ENCODE peak calls at places on chromosomes 1 and 21, in four cellular contexts. J is neuronal stem cell, I is tibial nerve, E is fibroblast of mammary gland. M is an unnamed sample.

GRCh38 chr1:24999426-24999825 is 69.3 kb upstream of the RUNX3 start:
- DNase-seq in J (no peak), I (no peak), E (no peak), M (no peak)

GRCh38 chr21:28714795-28715464 is 277.7 kb downstream of the LTN1 start:
- DNase-seq in I (no peak), E (peak), J (no peak), M (no peak)

GRCh38 chr1:176949033-176949662 is 215.4 kb downstream of the ASTN1 start:
- DNase-seq in E (peak), J (peak), I (no peak), M (peak)

GRCh38 chr1:3283849-3284248 is 170.6 kb upstream of the ARHGEF16 start:
- DNase-seq in J (peak), E (no peak), I (peak), M (no peak)

GRCh38 chr1:194295690-194296089 is 1109.3 kb upstream of the B3GALT2 start:
- DNase-seq in I (no peak), J (peak), E (no peak), M (peak)

GRCh38 chr21:14603202-14603601 is 57.1 kb upstream of the SAMSN1 start:
- DNase-seq in I (no peak), J (no peak), E (peak), M (no peak)

GRCh38 chr1:175127565-175127964 is 59.9 kb downstream of the TNN start:
- DNase-seq in J (no peak), I (no peak), E (no peak), M (no peak)

GRCh38 chr1:243849089-243850012 is 692 bp downstream of the AKT3 start:
- DNase-seq in I (peak), J (peak), E (peak), M (no peak)

GRCh38 chr1:244835276-244836134 is at the start of gene COX20:
- DNase-seq in E (peak), I (peak), J (peak), M (peak)

GRCh38 chr21:24759348-24760118 is 847.7 kb downstream of the MRPL39 start:
- DNase-seq in E (no peak), I (no peak), J (no peak), M (no peak)

GRCh38 chr1:180294711-180295110 is 64.6 kb downstream of the LHX4 start:
- DNase-seq in J (no peak), E (no peak), I (no peak), M (no peak)

GRCh38 chr21:42574234-42575027 is 60.8 kb downstream of the SLC37A1 start:
- DNase-seq in J (no peak), E (peak), I (no peak), M (no peak)

GRCh38 chr21:36471254-36471723 is 8.6 kb downstream of the CLDN14 start:
- DNase-seq in E (peak), J (no peak), I (no peak), M (no peak)

GRCh38 chr21:42469272-42469671 is 26.8 kb downstream of the RSPH1 start:
- DNase-seq in I (no peak), J (no peak), E (no peak), M (no peak)

GRCh38 chr1:156151093-156151688 is 2.2 kb upstream of the SEMA4A start:
- DNase-seq in I (no peak), E (peak), J (no peak), M (no peak)

GRCh38 chr1:156150107-156151000 is 3.0 kb upstream of the SEMA4A start:
- DNase-seq in J (peak), E (no peak), I (no peak), M (no peak)

GRCh38 chr1:156146749-156147405 is 6.5 kb upstream of the SEMA4A start:
- DNase-seq in I (no peak), E (no peak), J (no peak), M (no peak)

GRCh38 chr1:156148236-156148635 is 5.1 kb upstream of the SEMA4A start:
- DNase-seq in I (no peak), E (no peak), J (no peak), M (no peak)

DNA sequence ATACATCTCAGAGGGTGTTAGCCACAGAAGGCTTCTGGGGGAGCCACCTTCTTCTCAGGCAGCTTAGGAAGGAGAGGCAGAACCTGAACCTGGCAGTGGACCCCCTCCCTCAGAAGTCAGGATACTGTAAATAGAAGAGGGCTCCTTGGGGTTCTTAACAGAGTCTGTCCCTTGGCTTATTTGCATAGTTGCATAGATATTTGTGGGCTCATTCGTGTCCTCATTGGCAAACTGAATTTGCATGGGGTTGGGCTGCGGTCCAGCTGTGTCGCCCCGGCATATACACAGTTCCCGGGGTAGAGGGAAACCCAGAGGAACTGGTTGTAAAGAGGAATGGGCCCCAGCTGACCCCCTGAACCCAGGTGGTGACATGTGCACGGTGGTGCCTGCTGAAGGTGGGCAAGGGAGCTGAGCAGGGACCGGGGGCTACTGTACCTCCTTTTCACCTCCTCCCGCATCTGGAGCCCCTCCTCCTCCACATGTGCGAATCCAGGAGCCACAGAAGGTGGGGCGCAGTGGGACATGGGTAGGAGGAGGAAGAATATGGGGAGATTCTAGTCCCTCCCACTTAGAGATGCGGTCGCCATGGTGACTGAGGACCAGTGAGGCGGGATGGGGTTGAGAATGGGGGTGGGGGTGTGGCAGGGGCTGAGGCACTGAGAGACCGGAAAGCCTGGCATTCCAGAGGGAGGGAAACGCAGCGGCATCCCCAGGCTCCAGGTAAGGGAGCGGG is 3.8 kb upstream of the SEMA4A start:
- DNase-seq in E (no peak), J (no peak), I (no peak), M (no peak)
- H3K4me3 ChIP-seq in E (no peak), J (no peak), I (no peak), M (no peak)

GRCh38 chr1:212608956-212609700 is 567 bp downstream of the ATF3 start:
- DNase-seq in I (peak), E (peak), J (peak), M (no peak)

GRCh38 chr1:212609701-212610574 is 1.4 kb downstream of the ATF3 start:
- DNase-seq in E (no peak), I (peak), J (no peak), M (no peak)

GRCh38 chr1:212612251-212612961 is 3.8 kb downstream of the ATF3 start:
- DNase-seq in J (no peak), E (peak), I (no peak), M (no peak)

GRCh38 chr1:212611000-212611636 is 2.6 kb downstream of the ATF3 start:
- DNase-seq in J (no peak), I (no peak), E (no peak), M (no peak)

DNA sequence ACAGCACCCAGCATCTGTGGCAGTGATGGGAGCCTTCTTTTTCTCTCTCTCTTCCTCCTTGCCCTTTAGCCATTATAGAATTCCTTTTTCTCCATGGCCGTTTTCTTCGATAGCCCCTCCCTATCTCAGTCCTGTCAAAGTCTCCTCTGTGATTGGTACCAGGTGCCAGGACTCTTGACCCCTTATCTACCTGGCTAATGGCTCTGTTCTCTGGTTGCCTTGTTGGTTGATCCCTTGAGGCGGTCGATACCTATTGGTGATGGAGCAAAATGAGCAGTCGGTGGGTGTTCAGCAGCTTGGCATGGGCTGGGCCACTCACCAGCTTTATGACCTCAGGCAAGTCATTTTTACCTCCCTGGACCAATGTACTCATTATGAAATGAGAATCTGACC is 2.0 kb downstream of the ATF3 start:
- DNase-seq in I (no peak), E (no peak), J (no peak), M (no peak)
- H3K4me3 ChIP-seq in I (no peak), E (no peak), J (peak), M (no peak)

DNA sequence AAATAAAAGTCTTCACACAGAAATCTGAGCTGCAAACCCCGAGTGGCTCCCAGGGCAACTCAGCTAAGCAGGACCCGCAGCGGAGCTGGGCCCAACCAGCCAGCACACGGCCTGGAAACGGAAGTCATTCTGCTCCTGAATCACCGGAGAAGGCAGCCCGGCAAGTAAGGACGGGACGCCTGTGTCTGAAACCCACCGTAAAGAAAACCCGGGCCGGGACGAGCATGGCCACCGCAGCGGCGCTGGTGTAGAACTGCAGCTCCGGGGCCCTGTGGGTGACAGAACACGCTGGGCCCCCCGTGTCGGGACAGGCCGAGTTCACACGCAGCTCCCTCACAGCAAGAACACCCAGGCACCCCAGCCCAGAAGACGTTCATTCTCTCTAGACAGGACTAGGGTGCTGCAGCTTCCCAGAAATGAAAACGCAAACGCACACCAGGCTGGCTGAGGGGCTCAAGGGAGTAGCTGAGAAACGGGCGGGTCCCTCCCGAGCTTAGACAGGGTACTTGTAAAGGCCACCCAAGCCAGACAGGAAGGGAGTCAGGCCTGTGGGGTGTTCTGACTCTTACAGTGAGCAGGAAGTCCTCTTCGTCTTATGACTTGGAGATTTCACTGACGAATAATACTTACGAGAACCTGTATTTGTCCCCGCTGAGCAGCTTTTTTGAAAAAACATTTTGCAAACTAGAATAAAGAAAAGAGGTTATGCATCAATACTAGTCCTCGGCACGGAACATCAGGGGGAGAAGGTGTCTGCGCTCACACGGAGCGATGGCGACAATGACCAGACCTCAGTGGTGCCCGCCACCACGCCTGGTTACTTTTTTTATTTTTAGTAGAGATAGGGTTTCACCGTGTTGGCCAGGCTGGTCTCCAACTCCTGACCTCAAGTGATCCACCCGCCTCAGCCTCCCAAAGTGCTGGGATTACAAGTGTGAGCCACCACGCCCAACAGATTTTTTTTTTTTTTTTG is 10.9 kb upstream of the CDK11B start:
- DNase-seq in E (no peak), J (no peak), I (no peak), M (no peak)
- H3K4me3 ChIP-seq in E (no peak), J (no peak), I (no peak), M (no peak)

GRCh38 chr1:1421147-1421906 is at the start of gene ANKRD65:
- DNase-seq in I (no peak), E (no peak), J (no peak), M (no peak)
- H3K4me3 ChIP-seq in I (peak), E (no peak), J (no peak), M (no peak)

DNA sequence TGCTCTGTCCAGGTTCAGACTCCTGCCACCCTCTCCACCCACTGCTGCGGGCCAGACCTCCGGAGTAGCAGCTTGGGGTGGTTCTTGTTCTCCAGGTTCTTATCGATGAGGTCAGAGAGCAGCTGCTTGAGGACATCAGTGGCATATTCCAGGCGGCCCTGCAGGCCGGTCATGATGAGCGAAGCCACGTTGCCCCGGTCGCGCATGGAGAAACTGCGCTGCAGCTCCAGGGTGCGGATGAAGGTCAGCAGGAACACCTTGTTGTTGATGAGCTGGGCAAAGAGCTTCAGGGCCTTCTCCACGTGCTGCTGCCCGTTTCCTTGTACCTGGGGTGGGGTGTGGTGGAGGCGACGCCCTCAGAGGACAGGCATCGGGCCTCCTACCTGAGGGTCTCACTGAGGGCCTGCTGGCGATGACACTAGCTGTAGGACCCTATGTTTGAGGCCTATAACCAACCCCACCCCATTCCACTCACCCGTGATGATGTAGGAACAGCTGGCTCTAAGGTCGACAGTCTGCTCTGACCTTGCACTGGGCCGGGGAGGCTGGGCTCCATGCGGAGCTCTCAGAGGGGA is 131.2 kb upstream of the CD34 start:
- DNase-seq in E (no peak), I (no peak), J (no peak), M (no peak)
- H3K4me3 ChIP-seq in E (no peak), I (no peak), J (no peak), M (no peak)

GRCh38 chr1:26912147-26912490 is 1.7 kb downstream of the NR0B2 start:
- DNase-seq in J (no peak), I (no peak), E (no peak), M (no peak)

GRCh38 chr1:26910343-26911160 is 3.2 kb downstream of the NR0B2 start:
- DNase-seq in I (no peak), E (no peak), J (no peak), M (no peak)

GRCh38 chr1:26909951-26910342 is 3.8 kb downstream of the NR0B2 start:
- DNase-seq in I (no peak), E (no peak), J (no peak), M (no peak)

GRCh38 chr1:26913389-26913753 is 404 bp downstream of the NR0B2 start:
- DNase-seq in I (no peak), J (no peak), E (no peak), M (no peak)

GRCh38 chr1:26911399-26912146 is 2.2 kb downstream of the NR0B2 start:
- DNase-seq in I (no peak), J (no peak), E (no peak), M (no peak)
- H3K4me3 ChIP-seq in I (no peak), J (no peak), E (no peak), M (no peak)

GRCh38 chr1:70205437-70206118 is at the start of gene LRRC40:
- DNase-seq in J (peak), E (peak), I (peak), M (peak)

GRCh38 chr1:70208292-70208691 is 2.9 kb upstream of the LRRC40 start:
- DNase-seq in E (no peak), I (no peak), J (no peak), M (no peak)

GRCh38 chr1:70204578-70204977 is 801 bp downstream of the LRRC40 start:
- DNase-seq in J (no peak), I (no peak), E (peak), M (no peak)

GRCh38 chr1:70205076-70205436 is 323 bp downstream of the LRRC40 start:
- DNase-seq in E (no peak), I (no peak), J (no peak), M (no peak)

DNA sequence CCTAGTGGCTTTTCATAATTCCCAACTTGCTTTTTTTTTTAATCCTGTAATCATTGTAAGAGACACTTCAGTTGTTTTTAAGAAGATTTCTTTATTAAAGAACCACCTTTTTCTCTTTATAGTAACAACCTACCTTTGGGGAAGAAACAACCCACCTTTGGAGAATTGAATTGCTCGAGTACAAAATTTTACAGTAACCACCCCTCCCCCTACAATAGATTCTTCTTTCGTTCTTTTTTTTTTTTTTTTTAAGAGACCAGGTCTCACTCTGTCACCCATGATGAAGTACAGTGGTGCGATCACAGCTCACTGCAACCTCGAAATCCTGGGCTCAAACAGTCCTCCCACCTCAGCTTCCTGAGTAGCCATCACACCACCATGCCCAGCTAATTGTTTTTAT is 2.1 kb upstream of the LRRC40 start:
- DNase-seq in E (no peak), J (no peak), I (no peak), M (no peak)
- H3K4me3 ChIP-seq in E (no peak), J (no peak), I (no peak), M (no peak)

GRCh38 chr1:184298321-184299052 is 88.3 kb upstream of the C1orf21 start:
- DNase-seq in E (no peak), J (peak), I (no peak), M (no peak)
- H3K4me3 ChIP-seq in E (no peak), J (no peak), I (no peak), M (no peak)

GRCh38 chr1:23278717-23279116 is 61.4 kb upstream of the HTR1D start:
- DNase-seq in I (no peak), J (no peak), E (no peak), M (no peak)
- H3K4me3 ChIP-seq in I (no peak), J (no peak), E (no peak), M (no peak)

M was measured in Jurkat, Clone E6-1.